ENCODE peak calls at places on chromosomes 5 and 9, in four cellular contexts. One of them, this sample, is unnamed.

GRCh38 chr5:53368966-53369605 is 111.3 kb upstream of the FST start:
- DNase-seq in sigmoid colon: no peak
- DNase-seq in esophagus squamous epithelium: no peak
- DNase-seq in lower leg skin: no peak
- DNase-seq in this sample: no peak

GRCh38 chr5:57862471-57863282 is 380.1 kb upstream of the ACTBL2 start:
- DNase-seq in esophagus squamous epithelium: no peak
- DNase-seq in sigmoid colon: no peak
- DNase-seq in lower leg skin: peak; percentile 49
- DNase-seq in this sample: no peak

GRCh38 chr5:2989517-2989916 is 238.0 kb upstream of the IRX2 start:
- DNase-seq in esophagus squamous epithelium: no peak
- DNase-seq in lower leg skin: no peak
- DNase-seq in sigmoid colon: no peak
- DNase-seq in this sample: no peak

GRCh38 chr5:44983006-44983405 is 174.3 kb downstream of the MRPS30 start:
- DNase-seq in lower leg skin: no peak
- DNase-seq in esophagus squamous epithelium: no peak
- DNase-seq in sigmoid colon: no peak
- DNase-seq in this sample: no peak

GRCh38 chr9:88733651-88734470 is 198.9 kb downstream of the NXNL2 start:
- DNase-seq in esophagus squamous epithelium: no peak
- DNase-seq in lower leg skin: no peak
- DNase-seq in sigmoid colon: no peak
- DNase-seq in this sample: no peak

GRCh38 chr5:177493795-177494355 is 3.5 kb downstream of the PDLIM7 start:
- DNase-seq in sigmoid colon: no peak
- DNase-seq in lower leg skin: no peak
- DNase-seq in esophagus squamous epithelium: no peak
- DNase-seq in this sample: no peak

GRCh38 chr9:125558453-125559084 is 148.4 kb downstream of the MAPKAP1 start:
- DNase-seq in lower leg skin: peak; percentile 51
- DNase-seq in sigmoid colon: peak; percentile 83
- DNase-seq in esophagus squamous epithelium: no peak
- DNase-seq in this sample: peak; percentile 46

GRCh38 chr5:27387535-27388073 is 349.2 kb upstream of the CDH9 start:
- DNase-seq in sigmoid colon: no peak
- DNase-seq in esophagus squamous epithelium: no peak
- DNase-seq in lower leg skin: no peak
- DNase-seq in this sample: no peak

GRCh38 chr5:67963789-67964519 is 251.6 kb upstream of the PIK3R1 start:
- DNase-seq in esophagus squamous epithelium: no peak
- DNase-seq in sigmoid colon: no peak
- DNase-seq in lower leg skin: no peak
- DNase-seq in this sample: no peak

GRCh38 chr5:164296603-164297080 is 791.2 kb downstream of the MAT2B start:
- DNase-seq in sigmoid colon: no peak
- DNase-seq in lower leg skin: no peak
- DNase-seq in esophagus squamous epithelium: no peak
- DNase-seq in this sample: no peak
- H3K4me3 ChIP-seq in sigmoid colon: peak overlapping the region; percentile 31
- H3K4me3 ChIP-seq in lower leg skin: no peak overlapping the region
- H3K4me3 ChIP-seq in esophagus squamous epithelium: no peak overlapping the region
- H3K4me3 ChIP-seq in this sample: no peak overlapping the region

GRCh38 chr9:3058409-3058808 is 214.5 kb upstream of the PUM3 start:
- DNase-seq in esophagus squamous epithelium: no peak
- DNase-seq in sigmoid colon: no peak
- DNase-seq in lower leg skin: no peak
- DNase-seq in this sample: no peak
- TF ChIP-seq CTCF in esophagus squamous epithelium: no peak
- TF ChIP-seq CTCF in sigmoid colon: no peak
- TF ChIP-seq CTCF in lower leg skin: no peak
- TF ChIP-seq CTCF in this sample: no peak

GRCh38 chr9:124286292-124286931 is 28.7 kb downstream of the NEK6 start:
- DNase-seq in esophagus squamous epithelium: no peak
- DNase-seq in sigmoid colon: no peak
- DNase-seq in lower leg skin: no peak
- DNase-seq in this sample: no peak
- H3K4me3 ChIP-seq in esophagus squamous epithelium: no peak overlapping the region
- H3K4me3 ChIP-seq in sigmoid colon: peak overlapping the region; percentile 6
- H3K4me3 ChIP-seq in lower leg skin: no peak overlapping the region
- H3K4me3 ChIP-seq in this sample: no peak overlapping the region

DNA sequence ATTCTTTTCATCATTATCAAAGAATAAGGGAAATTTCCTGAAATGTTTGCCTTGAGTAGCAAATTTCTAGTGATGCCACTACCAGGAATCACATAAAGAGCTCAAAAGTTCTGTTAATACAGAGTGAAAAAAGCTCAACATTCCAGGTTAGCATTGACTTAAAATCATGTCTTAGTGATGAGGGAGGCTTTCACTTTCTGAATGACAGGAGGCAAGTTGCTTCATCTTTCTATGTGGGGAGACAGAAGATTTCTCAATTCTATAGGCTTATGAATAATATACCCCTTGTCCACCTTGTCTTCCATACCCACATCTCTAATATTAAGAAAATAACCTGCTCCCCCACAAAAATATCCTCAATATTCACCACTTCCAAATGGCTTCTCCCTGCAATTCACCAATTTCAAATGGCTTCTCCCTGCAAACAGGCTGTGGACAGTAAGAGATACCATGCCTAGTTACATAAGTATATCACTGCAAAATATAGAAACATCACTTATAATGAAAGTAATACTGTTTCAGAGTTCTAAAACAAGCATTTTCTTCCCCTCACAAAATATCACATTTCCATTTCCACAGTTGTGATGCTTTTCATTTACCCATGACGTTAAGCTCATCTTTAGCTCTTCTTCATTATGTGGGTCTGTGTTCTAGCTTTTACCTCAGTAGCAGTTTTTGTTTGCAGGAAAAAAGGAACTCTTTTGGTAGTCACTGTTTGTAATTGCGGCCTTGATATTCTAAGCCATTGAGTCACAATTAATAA is 2.2 kb upstream of the JAK2 start:
- DNase-seq in lower leg skin: no peak
- DNase-seq in esophagus squamous epithelium: no peak
- DNase-seq in sigmoid colon: no peak
- DNase-seq in this sample: no peak
- TF ChIP-seq CTCF in lower leg skin: no peak
- TF ChIP-seq CTCF in esophagus squamous epithelium: no peak
- TF ChIP-seq CTCF in sigmoid colon: no peak
- TF ChIP-seq CTCF in this sample: no peak

GRCh38 chr5:1538276-1538675 is 14.5 kb upstream of the LPCAT1 start:
- DNase-seq in sigmoid colon: peak; percentile 58
- DNase-seq in esophagus squamous epithelium: no peak
- DNase-seq in lower leg skin: no peak
- DNase-seq in this sample: peak; percentile 22

GRCh38 chr5:1535646-1536045 is 11.9 kb upstream of the LPCAT1 start:
- DNase-seq in sigmoid colon: no peak
- DNase-seq in lower leg skin: no peak
- DNase-seq in esophagus squamous epithelium: no peak
- DNase-seq in this sample: no peak

GRCh38 chr5:1538741-1539392 is 15.1 kb upstream of the LPCAT1 start:
- DNase-seq in sigmoid colon: peak; percentile 46
- DNase-seq in esophagus squamous epithelium: no peak
- DNase-seq in lower leg skin: no peak
- DNase-seq in this sample: peak; percentile 19

GRCh38 chr5:1536298-1537165 is 12.8 kb upstream of the LPCAT1 start:
- DNase-seq in esophagus squamous epithelium: no peak
- DNase-seq in lower leg skin: no peak
- DNase-seq in sigmoid colon: peak; percentile 60
- DNase-seq in this sample: peak; percentile 28

DNA sequence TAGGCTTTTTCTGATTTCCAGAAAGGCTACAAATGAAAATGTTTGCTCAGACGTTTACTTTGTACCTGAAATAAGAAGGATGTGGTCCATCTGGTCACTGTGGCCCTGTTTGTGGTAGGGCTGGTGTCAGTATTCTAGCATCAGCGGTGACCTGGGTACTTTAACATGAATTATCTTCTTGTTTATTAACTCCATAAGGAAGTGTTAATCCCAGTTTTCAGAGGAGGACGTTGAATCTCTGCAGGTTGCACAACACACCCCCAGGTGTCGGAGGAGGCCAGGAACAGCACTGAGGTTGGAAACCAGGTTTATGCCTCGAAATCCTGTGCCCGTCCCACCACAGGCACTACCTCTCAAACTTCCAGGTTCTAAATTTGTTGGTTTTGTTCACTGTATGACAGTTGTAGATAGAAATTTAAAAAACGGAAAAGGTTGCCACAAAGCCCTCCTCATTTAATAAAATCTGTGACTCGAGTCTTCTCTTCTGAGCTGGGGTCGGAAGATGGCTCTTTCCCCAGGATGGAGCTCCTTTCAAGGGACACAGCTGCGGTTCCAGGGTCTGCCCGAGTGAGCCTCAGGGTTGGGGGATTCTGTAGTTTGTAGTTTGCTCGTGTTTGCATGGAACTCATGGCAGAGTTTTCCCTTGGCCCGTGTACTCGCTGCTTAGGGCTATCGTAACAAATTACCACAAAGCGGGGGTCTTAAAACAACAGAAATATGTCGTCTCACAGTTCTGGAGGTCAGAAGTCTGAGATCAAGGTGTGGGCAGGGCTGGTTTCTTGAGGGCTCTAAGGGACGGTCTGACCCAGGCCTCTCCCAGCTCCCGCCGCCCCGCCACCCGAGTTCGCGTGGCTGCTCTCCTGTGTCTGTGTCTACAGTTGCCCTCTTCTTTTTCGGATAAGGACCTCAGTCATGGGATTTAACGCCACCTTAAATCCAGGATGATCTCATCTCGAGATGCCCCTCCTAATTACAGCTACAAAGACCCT is 13.7 kb upstream of the LPCAT1 start:
- DNase-seq in sigmoid colon: peak; percentile 32
- DNase-seq in esophagus squamous epithelium: no peak
- DNase-seq in lower leg skin: no peak
- DNase-seq in this sample: peak; percentile 26
- H3K4me3 ChIP-seq in sigmoid colon: peak overlapping the region; percentile 21
- H3K4me3 ChIP-seq in esophagus squamous epithelium: no peak overlapping the region
- H3K4me3 ChIP-seq in lower leg skin: no peak overlapping the region
- H3K4me3 ChIP-seq in this sample: no peak overlapping the region

GRCh38 chr9:34125681-34126206 is 754 bp downstream of the DCAF12 start:
- DNase-seq in sigmoid colon: no peak
- DNase-seq in esophagus squamous epithelium: no peak
- DNase-seq in lower leg skin: no peak
- DNase-seq in this sample: no peak

GRCh38 chr9:34124103-34124502 is 2.4 kb downstream of the DCAF12 start:
- DNase-seq in esophagus squamous epithelium: no peak
- DNase-seq in lower leg skin: no peak
- DNase-seq in sigmoid colon: peak; percentile 24
- DNase-seq in this sample: no peak

GRCh38 chr9:34124923-34125322 is 1.6 kb downstream of the DCAF12 start:
- DNase-seq in sigmoid colon: no peak
- DNase-seq in lower leg skin: no peak
- DNase-seq in esophagus squamous epithelium: no peak
- DNase-seq in this sample: peak; percentile 41

GRCh38 chr9:34127035-34127948 is 794 bp upstream of the DCAF12 start:
- DNase-seq in sigmoid colon: no peak
- DNase-seq in lower leg skin: no peak
- DNase-seq in esophagus squamous epithelium: no peak
- DNase-seq in this sample: no peak

GRCh38 chr9:34126207-34127034 is at the start of gene DCAF12:
- DNase-seq in esophagus squamous epithelium: peak; percentile 24
- DNase-seq in sigmoid colon: peak; percentile 95
- DNase-seq in lower leg skin: peak; percentile 89
- DNase-seq in this sample: peak; percentile 92
- TF ChIP-seq CTCF in esophagus squamous epithelium: no peak
- TF ChIP-seq CTCF in sigmoid colon: no peak
- TF ChIP-seq CTCF in lower leg skin: no peak
- TF ChIP-seq CTCF in this sample: no peak

This sample was measured in lung.